ENCODE peak calls at places on chromosome 2, in four cellular contexts. One of them, this sample, is unnamed.

GRCh38 chr2:232628466-232629200 is 4.8 kb upstream of the EFHD1 start:
- DNase-seq in HepG2: no peak
- DNase-seq in Panc1: no peak
- DNase-seq in K562: no peak
- DNase-seq in this sample: no peak

GRCh38 chr2:125227843-125228392 is 1202.8 kb downstream of the CNTNAP5 start:
- DNase-seq in Panc1: no peak
- DNase-seq in HepG2: no peak
- DNase-seq in K562: no peak
- DNase-seq in this sample: no peak

GRCh38 chr2:69643602-69644505 is at the start of gene AAK1:
- DNase-seq in Panc1: peak
- DNase-seq in K562: peak
- DNase-seq in HepG2: peak
- DNase-seq in this sample: peak

GRCh38 chr2:223681125-223681524 is 79.0 kb upstream of the SCG2 start:
- DNase-seq in HepG2: no peak
- DNase-seq in Panc1: no peak
- DNase-seq in K562: no peak
- DNase-seq in this sample: no peak

GRCh38 chr2:236909802-236910201 is 175.9 kb upstream of the COPS8 start:
- DNase-seq in HepG2: no peak
- DNase-seq in Panc1: no peak
- DNase-seq in K562: no peak
- DNase-seq in this sample: no peak

GRCh38 chr2:241965931-241966412 is 96.4 kb downstream of the RTP5 start:
- DNase-seq in Panc1: peak
- DNase-seq in HepG2: peak
- DNase-seq in K562: peak
- DNase-seq in this sample: peak

GRCh38 chr2:854460-854859 is 96.2 kb upstream of the SNTG2 start:
- DNase-seq in Panc1: peak
- DNase-seq in HepG2: peak
- DNase-seq in K562: peak
- DNase-seq in this sample: peak

GRCh38 chr2:57726294-57726693 is 320.3 kb upstream of the VRK2 start:
- DNase-seq in K562: no peak
- DNase-seq in Panc1: no peak
- DNase-seq in HepG2: no peak
- DNase-seq in this sample: no peak

GRCh38 chr2:12223732-12224131 is 477.3 kb downstream of the LPIN1 start:
- DNase-seq in HepG2: no peak
- DNase-seq in Panc1: no peak
- DNase-seq in K562: no peak
- DNase-seq in this sample: no peak

GRCh38 chr2:233436191-233436581 is 81.9 kb downstream of the DGKD start:
- DNase-seq in K562: no peak
- DNase-seq in HepG2: no peak
- DNase-seq in Panc1: no peak
- DNase-seq in this sample: no peak

GRCh38 chr2:231052494-231053451 is 3.9 kb upstream of the PSMD1 start:
- DNase-seq in Panc1: no peak
- DNase-seq in K562: peak
- DNase-seq in HepG2: peak
- DNase-seq in this sample: peak

GRCh38 chr2:33391582-33392255 is 84.7 kb upstream of the RASGRP3 start:
- DNase-seq in K562: no peak
- DNase-seq in HepG2: no peak
- DNase-seq in Panc1: no peak
- DNase-seq in this sample: no peak

GRCh38 chr2:128399690-128400291 is 81.1 kb upstream of the HS6ST1 start:
- DNase-seq in HepG2: no peak
- DNase-seq in K562: no peak
- DNase-seq in Panc1: no peak
- DNase-seq in this sample: no peak

GRCh38 chr2:160076935-160077334 is 14.5 kb upstream of the PLA2R1 start:
- DNase-seq in Panc1: no peak
- DNase-seq in K562: no peak
- DNase-seq in HepG2: no peak
- DNase-seq in this sample: no peak

GRCh38 chr2:28547223-28547860 is 51.5 kb downstream of the PLB1 start:
- DNase-seq in Panc1: no peak
- DNase-seq in K562: no peak
- DNase-seq in HepG2: no peak
- DNase-seq in this sample: no peak
- TF ChIP-seq TCF7L2 in Panc1: no peak
- TF ChIP-seq TCF7L2 in K562: no peak
- TF ChIP-seq TCF7L2 in HepG2: no peak
- TF ChIP-seq TCF7L2 in this sample: no peak

GRCh38 chr2:99492721-99493120 is 2.9 kb upstream of the REV1 start:
- DNase-seq in Panc1: no peak
- DNase-seq in HepG2: no peak
- DNase-seq in K562: no peak
- DNase-seq in this sample: no peak
- TF ChIP-seq TCF7L2 in Panc1: no peak
- TF ChIP-seq TCF7L2 in HepG2: no peak
- TF ChIP-seq TCF7L2 in K562: no peak
- TF ChIP-seq TCF7L2 in this sample: no peak

DNA sequence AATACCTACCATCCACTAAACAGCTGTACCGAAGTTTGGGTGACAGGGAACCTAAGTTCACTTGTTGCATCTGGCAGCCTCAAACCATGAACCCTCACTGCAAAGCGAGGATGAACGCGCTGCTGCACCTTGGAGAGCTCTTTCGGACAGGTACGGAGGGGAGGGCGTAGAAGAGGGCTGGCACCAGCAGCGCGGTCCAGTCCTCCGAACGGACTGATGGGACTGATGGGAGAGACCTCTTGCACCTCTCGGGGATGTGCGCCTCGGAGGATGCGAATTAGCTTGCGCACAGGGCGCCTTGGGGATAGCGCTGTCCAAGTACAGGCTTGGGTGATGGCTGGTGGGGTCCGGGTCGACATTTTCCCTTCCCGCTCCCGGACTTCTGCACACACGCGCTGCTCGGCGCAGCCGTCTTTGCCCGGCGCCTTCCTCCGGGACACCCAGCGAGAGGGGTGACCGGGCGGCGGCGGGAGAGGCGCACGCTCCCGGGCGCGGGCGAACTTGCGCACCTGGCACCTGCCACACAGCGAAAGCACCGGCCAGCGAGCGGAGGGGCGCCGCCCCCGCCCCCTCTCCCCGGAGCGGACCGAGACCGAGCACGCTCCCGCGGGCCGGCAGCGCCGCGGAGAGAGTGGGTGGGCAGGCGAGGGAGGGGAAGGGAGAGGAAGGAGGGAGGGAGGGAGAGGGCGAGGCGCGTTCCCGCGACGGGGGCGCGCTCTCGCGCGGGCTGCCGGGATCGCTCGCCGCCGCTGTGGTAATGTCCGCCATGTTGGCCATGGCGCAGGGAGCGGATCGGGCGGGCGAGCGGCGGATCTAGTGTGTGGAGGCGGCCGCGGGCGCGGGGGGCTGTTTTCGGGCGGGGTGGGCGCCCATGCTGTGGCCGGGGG is at the start of gene EPC2:
- DNase-seq in Panc1: no peak
- DNase-seq in HepG2: peak
- DNase-seq in K562: peak
- DNase-seq in this sample: peak
- TF ChIP-seq TCF7L2 in Panc1: no peak
- TF ChIP-seq TCF7L2 in HepG2: no peak
- TF ChIP-seq TCF7L2 in K562: no peak
- TF ChIP-seq TCF7L2 in this sample: no peak

DNA sequence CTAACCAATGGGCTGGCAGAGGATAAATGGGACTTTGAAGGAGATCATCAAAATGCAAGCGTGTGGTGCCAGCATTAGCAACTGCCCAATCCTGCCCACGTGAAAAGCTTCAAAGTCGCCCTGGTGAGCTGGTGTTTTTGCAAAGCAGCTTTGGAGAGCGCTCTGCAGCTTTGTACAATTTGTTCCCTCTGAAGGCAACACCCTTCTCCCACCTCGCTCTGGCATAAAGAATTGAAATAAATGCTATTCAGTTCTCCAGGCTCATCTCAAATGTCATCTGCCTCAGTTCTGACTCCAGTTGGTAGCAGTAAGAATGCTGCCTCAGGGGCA is 3.5 kb downstream of the COPS9 start:
- DNase-seq in Panc1: no peak
- DNase-seq in HepG2: no peak
- DNase-seq in K562: no peak
- DNase-seq in this sample: no peak
- TF ChIP-seq TCF7L2 in Panc1: no peak
- TF ChIP-seq TCF7L2 in HepG2: no peak
- TF ChIP-seq TCF7L2 in K562: no peak
- TF ChIP-seq TCF7L2 in this sample: no peak

DNA sequence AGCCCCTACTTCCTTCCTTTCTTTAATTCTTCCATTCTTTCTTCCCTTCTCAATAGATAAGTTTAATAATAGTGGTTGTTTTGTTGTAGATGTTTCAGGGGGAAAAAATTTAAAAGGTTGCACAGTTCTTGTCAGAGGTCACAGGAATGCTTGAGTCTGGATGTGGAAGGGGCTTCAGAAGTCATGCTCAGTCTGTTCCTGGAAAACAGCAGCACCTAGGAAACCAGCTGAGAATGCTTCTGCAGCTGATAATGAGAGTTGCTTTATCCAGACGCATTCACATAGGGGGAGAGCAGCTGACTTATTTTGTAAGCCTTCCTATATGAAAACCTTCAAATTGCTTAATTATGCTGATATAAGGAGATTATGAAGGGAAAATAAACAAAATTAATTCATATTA is 235.4 kb downstream of the GULP1 start:
- DNase-seq in Panc1: no peak
- DNase-seq in K562: no peak
- DNase-seq in HepG2: no peak
- DNase-seq in this sample: no peak
- TF ChIP-seq TCF7L2 in Panc1: no peak
- TF ChIP-seq TCF7L2 in K562: no peak
- TF ChIP-seq TCF7L2 in HepG2: no peak
- TF ChIP-seq TCF7L2 in this sample: no peak

GRCh38 chr2:61640406-61640805 is 102.2 kb upstream of the XPO1 start:
- DNase-seq in K562: no peak
- DNase-seq in Panc1: no peak
- DNase-seq in HepG2: no peak
- DNase-seq in this sample: no peak

GRCh38 chr2:61647044-61647443 is 108.9 kb upstream of the XPO1 start:
- DNase-seq in Panc1: no peak
- DNase-seq in K562: no peak
- DNase-seq in HepG2: no peak
- DNase-seq in this sample: no peak

GRCh38 chr2:61645911-61646310 is 107.8 kb upstream of the XPO1 start:
- DNase-seq in Panc1: no peak
- DNase-seq in K562: no peak
- DNase-seq in HepG2: no peak
- DNase-seq in this sample: no peak
- TF ChIP-seq TCF7L2 in Panc1: no peak
- TF ChIP-seq TCF7L2 in K562: no peak
- TF ChIP-seq TCF7L2 in HepG2: no peak
- TF ChIP-seq TCF7L2 in this sample: no peak

GRCh38 chr2:71941731-71942575 is 205.7 kb downstream of the CYP26B1 start:
- DNase-seq in HepG2: no peak
- DNase-seq in Panc1: no peak
- DNase-seq in K562: no peak
- DNase-seq in this sample: no peak

GRCh38 chr2:71940695-71941094 is 207.0 kb downstream of the CYP26B1 start:
- DNase-seq in Panc1: no peak
- DNase-seq in HepG2: no peak
- DNase-seq in K562: no peak
- DNase-seq in this sample: no peak

GRCh38 chr2:71945133-71945959 is 202.3 kb downstream of the CYP26B1 start:
- DNase-seq in HepG2: no peak
- DNase-seq in Panc1: no peak
- DNase-seq in K562: no peak
- DNase-seq in this sample: no peak

GRCh38 chr2:71943238-71944182 is 204.2 kb downstream of the CYP26B1 start:
- DNase-seq in Panc1: no peak
- DNase-seq in K562: no peak
- DNase-seq in HepG2: no peak
- DNase-seq in this sample: no peak

GRCh38 chr2:71944183-71944550 is 203.5 kb downstream of the CYP26B1 start:
- DNase-seq in HepG2: no peak
- DNase-seq in Panc1: no peak
- DNase-seq in K562: no peak
- DNase-seq in this sample: no peak
- TF ChIP-seq TCF7L2 in HepG2: no peak
- TF ChIP-seq TCF7L2 in Panc1: no peak
- TF ChIP-seq TCF7L2 in K562: no peak
- TF ChIP-seq TCF7L2 in this sample: no peak

GRCh38 chr2:63764630-63765029 is 77.1 kb upstream of the UGP2 start:
- DNase-seq in Panc1: no peak
- DNase-seq in HepG2: no peak
- DNase-seq in K562: no peak
- DNase-seq in this sample: no peak
- TF ChIP-seq TCF7L2 in Panc1: no peak
- TF ChIP-seq TCF7L2 in HepG2: no peak
- TF ChIP-seq TCF7L2 in K562: no peak
- TF ChIP-seq TCF7L2 in this sample: no peak

This sample was measured in HCT116.